ENCODE peak calls at places on chromosome 13, in four cellular contexts. I is HEK293T, U is GM12878, X is HepG2. S is an unnamed sample.

GRCh38 chr13:36549126-36549702 is 116.9 kb downstream of the CCNA1 start:
- DNase-seq in I (no peak), U (no peak), X (no peak), S (no peak)

GRCh38 chr13:73938375-73939070 is 195.7 kb downstream of the KLF12 start:
- DNase-seq in U (no peak), X (no peak), I (no peak), S (no peak)

GRCh38 chr13:36088001-36088400 is 43.2 kb downstream of the DCLK1 start:
- DNase-seq in X (no peak), U (no peak), I (no peak), S (no peak)

GRCh38 chr13:93861818-93862217 is 617.7 kb downstream of the DCT start:
- DNase-seq in U (no peak), X (no peak), I (peak; percentile 23), S (no peak)

GRCh38 chr13:112053744-112054615 is 13.0 kb upstream of the SOX1 start:
- DNase-seq in X (no peak), I (no peak), U (no peak), S (no peak)

GRCh38 chr13:51921790-51922740 is 60.3 kb downstream of the CCDC70 start:
- DNase-seq in X (no peak), U (no peak), I (no peak), S (peak; percentile 71)

GRCh38 chr13:95643471-95643813 is 1.1 kb downstream of the DZIP1 start:
- DNase-seq in U (no peak), I (peak; percentile 10), X (peak; percentile 6), S (no peak)

GRCh38 chr13:106498571-106498970 is 36.9 kb downstream of the EFNB2 start:
- DNase-seq in X (no peak), I (no peak), U (no peak), S (no peak)

GRCh38 chr13:32669030-32669646 is 82.9 kb downstream of the PDS5B start:
- DNase-seq in I (peak; percentile 28), U (no peak), X (peak; percentile 53), S (peak; percentile 27)

GRCh38 chr13:79936368-79937136 is 404.4 kb downstream of the SPRY2 start:
- DNase-seq in I (no peak), U (no peak), X (peak; percentile 3), S (no peak)

GRCh38 chr13:37681295-37682032 is 82.9 kb upstream of the POSTN start:
- DNase-seq in I (no peak), X (no peak), U (no peak), S (no peak)

GRCh38 chr13:24985102-24985501 is 110.8 kb upstream of the PABPC3 start:
- DNase-seq in I (no peak), U (no peak), X (no peak), S (no peak)

GRCh38 chr13:74187564-74187963 is 53.4 kb upstream of the KLF12 start:
- DNase-seq in U (no peak), I (no peak), X (peak; percentile 57), S (no peak)

GRCh38 chr13:107824636-107825035 is 390.7 kb downstream of the LIG4 start:
- DNase-seq in U (no peak), I (no peak), X (no peak), S (no peak)

GRCh38 chr13:19836472-19836871 is 27.0 kb downstream of the ZMYM5 start:
- DNase-seq in X (no peak), U (no peak), I (no peak), S (no peak)

GRCh38 chr13:25171517-25172302 is at the start of gene AMER2:
- DNase-seq in X (no peak), I (peak; percentile 33), U (no peak), S (no peak)

GRCh38 chr13:112783135-112783945 is 93.5 kb downstream of the ATP11A start:
- DNase-seq in I (no peak), U (no peak), X (no peak), S (no peak)

GRCh38 chr13:71866173-71867091 is 572 bp downstream of the DACH1 start:
- DNase-seq in X (no peak), I (no peak), U (no peak), S (no peak)

GRCh38 chr13:29165840-29166239 is 345.7 kb downstream of the MTUS2 start:
- DNase-seq in I (no peak), U (no peak), X (no peak), S (no peak)
- TF ChIP-seq TARDBP in I (no peak), U (no peak), X (no peak), S (no peak)

DNA sequence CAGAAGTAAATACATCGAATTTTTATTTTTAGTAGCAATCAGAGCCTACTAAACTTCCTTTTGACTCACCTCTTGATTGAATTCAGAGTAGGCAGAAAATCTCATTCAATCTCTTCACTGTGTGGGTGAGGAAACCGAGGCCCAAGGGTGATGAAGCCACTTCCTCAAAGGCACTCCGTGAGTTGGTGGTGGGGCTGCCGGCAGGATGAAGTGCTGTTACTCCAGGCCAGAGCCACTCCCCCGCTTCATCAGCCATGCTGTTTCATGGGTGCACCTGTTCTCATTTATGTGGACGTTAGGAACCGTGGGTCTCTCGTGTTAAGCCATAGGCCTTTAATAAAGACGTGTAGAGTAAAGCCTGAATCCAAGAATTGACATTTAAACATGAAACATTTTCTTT is 13.2 kb downstream of the ING1 start:
- DNase-seq in I (no peak), X (no peak), U (no peak), S (no peak)
- TF ChIP-seq TARDBP in I (no peak), X (no peak), U (no peak), S (no peak)

GRCh38 chr13:45138282-45138681 is 18.0 kb downstream of the GTF2F2 start:
- DNase-seq in U (no peak), X (no peak), I (no peak), S (no peak)

GRCh38 chr13:45136741-45137500 is 16.6 kb downstream of the GTF2F2 start:
- DNase-seq in X (no peak), U (no peak), I (no peak), S (no peak)

GRCh38 chr13:45143346-45143751 is 23.0 kb downstream of the GTF2F2 start:
- DNase-seq in I (no peak), X (no peak), U (no peak), S (no peak)

GRCh38 chr13:45137501-45137880 is 17.2 kb downstream of the GTF2F2 start:
- DNase-seq in I (no peak), X (no peak), U (no peak), S (no peak)

DNA sequence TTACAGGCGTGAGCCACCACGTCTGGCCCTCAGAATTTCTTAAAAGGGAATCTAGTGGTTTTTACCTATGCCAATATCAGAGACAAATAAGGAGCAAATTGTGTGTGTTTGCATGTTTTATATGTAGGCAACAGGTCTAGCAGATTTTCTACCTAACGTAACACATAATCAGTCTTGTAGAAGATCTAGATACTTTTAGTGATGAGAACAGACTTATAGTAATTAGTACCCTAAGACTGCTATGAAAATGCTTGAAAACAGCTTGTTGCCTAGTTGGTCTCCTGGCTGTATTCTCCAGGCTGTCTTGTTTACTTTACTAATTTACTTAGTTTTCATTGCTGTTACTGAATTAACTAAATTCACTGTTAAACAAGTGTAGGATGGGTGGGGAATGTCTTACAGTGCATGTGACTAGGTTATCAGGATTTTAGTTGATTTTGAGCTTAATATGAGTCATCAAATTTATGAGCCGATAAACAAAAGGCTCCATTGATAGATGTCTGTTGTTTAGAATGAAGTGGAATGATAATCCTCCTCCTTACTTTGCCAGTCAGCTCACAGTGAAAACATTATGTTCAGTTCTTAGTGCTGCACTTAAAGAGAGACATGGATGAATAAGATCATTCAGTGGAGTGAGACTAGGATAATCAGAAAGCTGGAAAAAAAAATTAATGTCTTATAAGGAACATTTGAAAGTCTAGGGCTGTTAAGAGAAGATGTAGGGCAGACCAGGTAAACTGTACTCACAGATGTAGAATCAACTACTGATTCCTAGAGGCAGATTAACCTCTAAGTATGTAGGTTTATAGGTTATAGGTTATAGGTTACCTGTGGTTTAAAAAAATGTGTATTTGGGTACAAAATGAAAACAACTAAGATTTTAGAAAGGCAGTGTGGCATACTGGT is 22.4 kb downstream of the GTF2F2 start:
- DNase-seq in U (no peak), I (no peak), X (peak; percentile 56), S (no peak)
- TF ChIP-seq TARDBP in U (no peak), I (no peak), X (no peak), S (no peak)

DNA sequence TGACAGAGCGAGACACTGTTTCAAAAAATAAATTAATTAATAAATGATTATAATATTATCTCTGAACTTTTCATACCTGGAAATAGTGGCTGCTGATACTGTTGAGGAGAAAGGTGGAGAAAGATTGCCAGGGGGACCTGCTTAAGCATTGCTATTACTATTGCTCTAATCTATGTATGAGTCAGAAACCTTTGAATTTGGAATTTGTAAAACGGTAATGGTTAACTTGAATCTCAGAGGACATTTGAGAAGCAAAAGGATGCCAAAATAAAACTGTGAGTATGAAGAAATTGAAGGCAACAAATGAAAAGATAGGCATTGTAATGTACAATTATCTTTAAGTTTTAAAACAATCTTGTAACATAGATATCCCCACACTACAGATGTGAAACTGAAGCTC is 5.2 kb downstream of the MRPL57 start:
- DNase-seq in I (no peak), U (no peak), X (no peak), S (no peak)
- TF ChIP-seq TARDBP in I (no peak), U (no peak), X (no peak), S (no peak)

GRCh38 chr13:49220856-49221614 is 897 bp downstream of the MLNR start:
- DNase-seq in I (no peak), X (no peak), U (no peak), S (no peak)

GRCh38 chr13:49225358-49226042 is 5.4 kb downstream of the MLNR start:
- DNase-seq in U (no peak), I (no peak), X (peak; percentile 29), S (no peak)

DNA sequence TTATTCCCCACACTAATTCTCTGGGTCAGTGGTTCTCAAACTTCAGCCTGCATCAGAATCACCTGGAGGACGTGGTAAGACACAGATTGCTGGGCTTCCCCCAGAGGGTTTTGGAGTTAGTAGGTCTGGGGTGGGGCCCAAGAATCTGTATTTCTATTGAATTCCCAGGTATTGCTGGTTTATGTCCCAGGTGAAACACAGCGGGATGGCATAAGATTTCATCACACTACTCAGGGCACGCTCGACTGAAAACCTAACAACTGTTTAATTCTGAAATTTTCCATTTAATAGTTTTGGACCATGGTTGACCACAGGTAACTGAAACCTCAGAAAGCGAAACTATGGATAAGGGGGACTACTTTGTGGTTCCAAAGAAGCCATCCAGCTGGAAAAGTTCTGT is 6.5 kb downstream of the MLNR start:
- DNase-seq in X (no peak), U (no peak), I (no peak), S (no peak)
- TF ChIP-seq TARDBP in X (no peak), U (no peak), I (no peak), S (no peak)

GRCh38 chr13:88704600-88705275 is 1033.6 kb downstream of the SLITRK5 start:
- DNase-seq in U (no peak), I (peak; percentile 17), X (no peak), S (no peak)
- TF ChIP-seq TARDBP in U (no peak), I (no peak), X (no peak), S (no peak)

GRCh38 chr13:99985886-99986527 is 4.4 kb downstream of the ZIC2 start:
- DNase-seq in U (no peak), X (no peak), I (no peak), S (no peak)
- TF ChIP-seq TARDBP in U (no peak), X (no peak), I (no peak), S (no peak)